ENCODE peak calls at places on chromosomes 3 and 15, in four cellular contexts. J, V, E and X are unnamed samples.

GRCh38 chr15:91853968-91854943 is 748 bp downstream of the SLCO3A1 start:
- DNase-seq in E (peak), J (no peak), V (no peak), X (no peak)

GRCh38 chr15:55279746-55280351 is 9.8 kb downstream of the RAB27A start:
- DNase-seq in J (no peak), V (peak), E (peak), X (no peak)

GRCh38 chr15:63135281-63135680 is 13.6 kb downstream of the LACTB start:
- DNase-seq in V (no peak), E (no peak), J (no peak), X (no peak)

GRCh38 chr3:29758108-29759020 is 477.5 kb downstream of the RBMS3 start:
- DNase-seq in J (no peak), V (peak), E (peak), X (no peak)

GRCh38 chr3:52820741-52821140 is 9.7 kb downstream of the ITIH4 start:
- DNase-seq in E (no peak), V (no peak), J (no peak), X (peak)

GRCh38 chr15:100009372-100009771 is 276.1 kb upstream of the LYSMD4 start:
- DNase-seq in J (no peak), E (no peak), V (no peak), X (no peak)

GRCh38 chr15:57323806-57324589 is 52.3 kb upstream of the CGNL1 start:
- DNase-seq in J (no peak), V (no peak), E (peak), X (peak)

GRCh38 chr3:81713018-81713417 is 48.4 kb downstream of the GBE1 start:
- DNase-seq in J (no peak), E (no peak), V (no peak), X (no peak)

GRCh38 chr3:129417354-129417753 is 11.1 kb downstream of the EFCAB12 start:
- DNase-seq in V (no peak), E (peak), J (no peak), X (no peak)

GRCh38 chr3:193932576-193932975 is 203.4 kb upstream of the HES1 start:
- DNase-seq in E (no peak), V (no peak), J (no peak), X (no peak)

GRCh38 chr3:33218446-33219174 is at the start of gene SUSD5:
- DNase-seq in E (no peak), J (no peak), V (no peak), X (peak)

GRCh38 chr3:57706462-57706861 is 13.6 kb upstream of the DENND6A start:
- DNase-seq in E (peak), V (peak), J (no peak), X (no peak)

GRCh38 chr15:100973351-100974034 is 54.3 kb downstream of the LRRK1 start:
- DNase-seq in E (no peak), J (no peak), V (no peak), X (peak)

GRCh38 chr15:40075298-40076044 is 33.2 kb downstream of the BMF start:
- DNase-seq in J (no peak), V (no peak), E (no peak), X (no peak)

GRCh38 chr3:48425281-48425812 is 4.5 kb downstream of the PLXNB1 start:
- DNase-seq in J (no peak), E (no peak), V (no peak), X (no peak)

GRCh38 chr3:142904639-142905441 is 16.0 kb upstream of the PCOLCE2 start:
- DNase-seq in E (peak), V (peak), J (no peak), X (no peak)

GRCh38 chr3:87145553-87145952 is 81.6 kb upstream of the CHMP2B start:
- DNase-seq in J (no peak), E (peak), V (peak), X (peak)

GRCh38 chr15:86139828-86140227 is 60.2 kb downstream of the AGBL1 start:
- DNase-seq in V (no peak), J (no peak), E (no peak), X (no peak)

GRCh38 chr3:45917146-45917885 is 25.9 kb upstream of the CXCR6 start:
- DNase-seq in V (no peak), E (no peak), J (no peak), X (no peak)